ENCODE peak calls at places on chromosomes 16 and 17, in nine cellular contexts. C is mesendoderm; W is CD8-positive, alpha-beta memory T cell; S is NB4; M is prostate gland; P is AG09309; U is mesenchymal stem cell; G is right atrium auricular region; Q is CD4-positive, alpha-beta memory T cell. I is an unnamed sample.
A peak's percentile ranks its signal among the peaks of the same experiment; 100 is the strongest.

GRCh38 chr16:56734429-56734828 is 4.5 kb downstream of the NUP93 start:
- DNase-seq in C (no peak), W (no peak), S (no peak), M (no peak), P (no peak), U (peak; percentile 50), G (no peak), Q (no peak), I (no peak)

GRCh38 chr16:79653337-79654000 is 52.9 kb upstream of the MAF start:
- DNase-seq in C (no peak), W (no peak), S (peak; percentile 30), M (no peak), P (no peak), U (no peak), G (no peak), Q (no peak), I (no peak)

GRCh38 chr16:50731130-50731988 is 10.5 kb upstream of the CYLD start:
- DNase-seq in C (no peak), W (no peak), S (no peak), M (no peak), P (no peak), U (no peak), G (no peak), Q (no peak), I (no peak)

GRCh38 chr17:57622886-57623433 is 122.1 kb downstream of the CCDC182 start:
- DNase-seq in C (peak; percentile 85), W (no peak), S (peak; percentile 36), M (no peak), P (peak; percentile 8), U (peak; percentile 98), G (peak; percentile 71), Q (no peak), I (no peak)

GRCh38 chr16:74637742-74638453 is 28.8 kb downstream of the RFWD3 start:
- DNase-seq in C (no peak), W (no peak), S (no peak), M (no peak), P (no peak), U (no peak), G (no peak), Q (no peak), I (no peak)

GRCh38 chr16:23505180-23505665 is 5.1 kb downstream of the GGA2 start:
- DNase-seq in C (no peak), W (no peak), S (no peak), M (no peak), P (no peak), U (no peak), G (no peak), Q (no peak), I (no peak)

GRCh38 chr17:76383645-76384221 is 676 bp upstream of the SPHK1 start:
- DNase-seq in C (peak; percentile 78), W (peak; percentile 20), S (peak; percentile 74), M (peak; percentile 27), P (no peak), U (peak; percentile 84), G (no peak), Q (peak; percentile 54), I (peak; percentile 47)

GRCh38 chr17:64781394-64781793 is 119.3 kb upstream of the SMURF2 start:
- DNase-seq in C (peak; percentile 49), W (peak; percentile 46), S (peak; percentile 81), M (peak; percentile 40), P (no peak), U (peak; percentile 57), G (peak; percentile 75), Q (peak; percentile 53), I (no peak)

GRCh38 chr17:61411114-61411943 is 11.7 kb downstream of the TBX2 start:
- DNase-seq in C (peak; percentile 80), W (peak; percentile 24), S (peak; percentile 55), M (peak; percentile 73), P (no peak), U (peak; percentile 88), G (peak; percentile 60), Q (no peak), I (no peak)

GRCh38 chr16:24198807-24199533 is 57.2 kb upstream of the CACNG3 start:
- DNase-seq in C (no peak), W (no peak), S (no peak), M (no peak), P (no peak), U (no peak), G (no peak), Q (no peak), I (no peak)

GRCh38 chr17:16886655-16887322 is 85.1 kb downstream of the TNFRSF13B start:
- DNase-seq in C (no peak), W (no peak), S (no peak), M (no peak), P (no peak), U (no peak), G (peak; percentile 42), Q (no peak), I (no peak)

GRCh38 chr17:31690118-31690517 is 168.9 kb downstream of the COPRS start:
- DNase-seq in C (no peak), W (no peak), S (no peak), M (no peak), P (no peak), U (peak; percentile 92), G (no peak), Q (no peak), I (no peak)

GRCh38 chr17:5877948-5878347 is 192.2 kb upstream of the WSCD1 start:
- DNase-seq in C (no peak), W (no peak), S (no peak), M (peak; percentile 34), P (no peak), U (no peak), G (no peak), Q (no peak), I (no peak)

DNA sequence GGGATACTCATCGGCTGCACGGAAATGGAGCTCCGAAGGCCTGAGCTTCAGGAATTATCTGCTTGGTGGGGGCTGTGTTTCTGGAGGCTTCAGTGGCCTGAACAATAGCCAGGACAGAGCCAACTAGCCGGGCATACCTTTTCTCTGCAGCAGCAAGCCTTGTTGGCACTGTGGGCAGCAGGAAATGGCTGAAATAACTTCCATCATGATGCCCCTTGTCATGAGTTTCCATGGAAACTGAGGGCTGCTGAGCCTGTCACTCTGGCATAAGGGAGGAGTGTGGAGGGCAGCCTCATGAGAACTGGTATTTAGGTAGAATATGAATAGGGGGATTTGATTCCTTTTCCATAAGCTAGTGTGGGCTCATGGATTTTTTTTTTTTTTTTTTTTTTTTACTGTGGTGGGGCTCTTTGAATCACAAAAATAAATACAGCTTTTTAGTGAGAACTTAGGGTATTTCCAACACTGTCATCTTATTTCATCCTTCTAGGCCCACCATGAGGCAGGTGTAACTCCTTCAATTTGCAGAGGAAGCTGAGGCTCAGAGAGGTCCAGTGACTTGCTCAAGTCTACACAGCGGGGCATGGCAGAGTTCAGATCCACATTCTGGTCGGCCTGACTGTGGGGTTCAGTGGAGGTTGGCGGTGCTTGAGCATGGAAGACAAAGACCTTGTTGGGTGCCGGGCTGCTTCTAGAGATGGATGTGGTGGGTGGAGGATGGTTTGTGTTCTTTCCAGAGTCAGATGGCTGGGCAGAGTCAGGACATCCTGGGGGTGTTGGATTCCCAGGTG is 39.6 kb downstream of the PLCG2 start:
- DNase-seq in C (no peak), W (no peak), S (peak; percentile 7), M (no peak), P (no peak), U (no peak), G (no peak), Q (no peak), I (no peak)
- H3K4me3 ChIP-seq in C (no peak overlapping the region), W (no peak overlapping the region), S (no peak overlapping the region), M (no peak overlapping the region), P (no peak overlapping the region), U (no peak overlapping the region), G (no peak overlapping the region), Q (no peak overlapping the region), I (no peak overlapping the region)

DNA sequence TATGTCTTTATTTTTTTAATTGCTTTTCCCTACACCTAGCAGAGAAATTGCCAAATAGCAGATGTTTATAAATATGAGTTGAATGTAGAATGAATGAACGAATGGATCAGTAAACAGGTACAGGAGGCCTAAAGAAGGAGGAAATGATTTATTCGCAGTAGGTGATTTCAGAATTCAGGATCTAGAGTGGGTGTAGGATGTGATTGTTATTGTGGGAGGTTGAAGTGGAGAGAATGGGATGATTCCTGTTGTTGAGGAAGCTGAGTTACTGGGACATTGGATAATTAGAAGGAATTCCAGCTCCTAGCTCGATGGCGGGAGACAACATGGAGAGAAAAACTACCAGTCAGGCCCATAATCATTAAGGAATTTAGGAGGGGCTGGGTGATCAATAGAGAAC is 42.2 kb downstream of the MRTFB start:
- DNase-seq in C (no peak), W (no peak), S (no peak), M (no peak), P (no peak), U (no peak), G (no peak), Q (no peak), I (no peak)
- H3K4me3 ChIP-seq in C (no peak overlapping the region), W (no peak overlapping the region), S (no peak overlapping the region), M (no peak overlapping the region), P (no peak overlapping the region), U (no peak overlapping the region), G (no peak overlapping the region), Q (no peak overlapping the region), I (no peak overlapping the region)

GRCh38 chr17:50146230-50146926 is 4.1 kb downstream of the PPP1R9B start:
- DNase-seq in C (no peak), W (no peak), S (no peak), M (no peak), P (no peak), U (no peak), G (no peak), Q (no peak), I (no peak)
- H3K4me3 ChIP-seq in C (no peak overlapping the region), W (peak overlapping the region; percentile 83), S (peak overlapping the region; percentile 72), M (peak overlapping the region; percentile 86), P (peak overlapping the region; percentile 60), U (no peak overlapping the region), G (peak overlapping the region; percentile 87), Q (peak overlapping the region; percentile 76), I (no peak overlapping the region)

GRCh38 chr17:1786708-1787107 is 24.8 kb downstream of the SERPINF1 start:
- DNase-seq in C (no peak), W (no peak), S (no peak), M (no peak), P (no peak), U (no peak), G (no peak), Q (no peak), I (no peak)

GRCh38 chr17:1782171-1782567 is 20.3 kb downstream of the SERPINF1 start:
- DNase-seq in C (no peak), W (no peak), S (no peak), M (no peak), P (no peak), U (no peak), G (no peak), Q (no peak), I (no peak)

GRCh38 chr17:1785925-1786324 is 24.1 kb downstream of the SERPINF1 start:
- DNase-seq in C (no peak), W (no peak), S (no peak), M (no peak), P (no peak), U (no peak), G (no peak), Q (no peak), I (no peak)

GRCh38 chr17:1783271-1783670 is 21.4 kb downstream of the SERPINF1 start:
- DNase-seq in C (no peak), W (no peak), S (no peak), M (no peak), P (no peak), U (peak; percentile 56), G (no peak), Q (no peak), I (no peak)

GRCh38 chr17:1783834-1784611 is 22.2 kb downstream of the SERPINF1 start:
- DNase-seq in C (peak; percentile 71), W (no peak), S (peak; percentile 31), M (peak; percentile 68), P (peak; percentile 70), U (peak; percentile 85), G (peak; percentile 98), Q (peak; percentile 18), I (no peak)
- H3K4me3 ChIP-seq in C (no peak overlapping the region), W (no peak overlapping the region), S (no peak overlapping the region), M (no peak overlapping the region), P (no peak overlapping the region), U (no peak overlapping the region), G (peak overlapping the region; percentile 18), Q (no peak overlapping the region), I (no peak overlapping the region)

I was measured in Jurkat, Clone E6-1.